ENCODE peak calls at places on chromosome 18, in six cellular contexts. One of them, this sample, is unnamed.

GRCh38 chr18:49812321-49813070 is 837 bp downstream of the ACAA2 start:
- DNase-seq in astrocyte of the cerebellum: no peak
- DNase-seq in uterus: no peak
- DNase-seq in astrocyte of the spinal cord: peak; percentile 48
- DNase-seq in tibial artery: no peak
- DNase-seq in AG04449: no peak
- DNase-seq in this sample: no peak

GRCh38 chr18:79530821-79531220 is 135.1 kb downstream of the NFATC1 start:
- DNase-seq in tibial artery: peak; percentile 16
- DNase-seq in AG04449: no peak
- DNase-seq in uterus: peak; percentile 6
- DNase-seq in astrocyte of the spinal cord: no peak
- DNase-seq in astrocyte of the cerebellum: no peak
- DNase-seq in this sample: no peak

GRCh38 chr18:14969507-14969906 is 221.5 kb downstream of the ANKRD30B start:
- DNase-seq in uterus: no peak
- DNase-seq in AG04449: no peak
- DNase-seq in astrocyte of the spinal cord: peak; percentile 18
- DNase-seq in astrocyte of the cerebellum: no peak
- DNase-seq in tibial artery: no peak
- DNase-seq in this sample: no peak

GRCh38 chr18:48888681-48889080 is 62.1 kb downstream of the SMAD7 start:
- DNase-seq in AG04449: no peak
- DNase-seq in tibial artery: no peak
- DNase-seq in astrocyte of the cerebellum: no peak
- DNase-seq in uterus: no peak
- DNase-seq in astrocyte of the spinal cord: no peak
- DNase-seq in this sample: no peak

GRCh38 chr18:60910534-60910933 is 422.7 kb upstream of the CDH20 start:
- DNase-seq in AG04449: no peak
- DNase-seq in astrocyte of the spinal cord: peak; percentile 71
- DNase-seq in astrocyte of the cerebellum: peak; percentile 72
- DNase-seq in tibial artery: no peak
- DNase-seq in uterus: no peak
- DNase-seq in this sample: no peak

GRCh38 chr18:48412339-48412929 is 3.3 kb upstream of the ZBTB7C start:
- DNase-seq in uterus: no peak
- DNase-seq in astrocyte of the cerebellum: no peak
- DNase-seq in astrocyte of the spinal cord: no peak
- DNase-seq in tibial artery: no peak
- DNase-seq in AG04449: no peak
- DNase-seq in this sample: peak; percentile 13

GRCh38 chr18:11937874-11938478 is 29.9 kb upstream of the MPPE1 start:
- DNase-seq in AG04449: no peak
- DNase-seq in astrocyte of the spinal cord: peak; percentile 72
- DNase-seq in uterus: peak; percentile 73
- DNase-seq in astrocyte of the cerebellum: peak; percentile 49
- DNase-seq in tibial artery: peak; percentile 79
- DNase-seq in this sample: peak; percentile 25

GRCh38 chr18:30106356-30106755 is 936.2 kb downstream of the DSC3 start:
- DNase-seq in uterus: no peak
- DNase-seq in AG04449: no peak
- DNase-seq in astrocyte of the spinal cord: peak; percentile 9
- DNase-seq in tibial artery: no peak
- DNase-seq in astrocyte of the cerebellum: peak; percentile 11
- DNase-seq in this sample: no peak

GRCh38 chr18:66734451-66734850 is 130.6 kb upstream of the CDH19 start:
- DNase-seq in AG04449: no peak
- DNase-seq in astrocyte of the spinal cord: peak; percentile 5
- DNase-seq in astrocyte of the cerebellum: no peak
- DNase-seq in uterus: no peak
- DNase-seq in tibial artery: no peak
- DNase-seq in this sample: no peak

GRCh38 chr18:61400016-61400630 is 66.9 kb downstream of the CDH20 start:
- DNase-seq in uterus: no peak
- DNase-seq in AG04449: no peak
- DNase-seq in astrocyte of the cerebellum: no peak
- DNase-seq in tibial artery: no peak
- DNase-seq in astrocyte of the spinal cord: peak; percentile 7
- DNase-seq in this sample: no peak

GRCh38 chr18:25535495-25535894 is 183.5 kb upstream of the ZNF521 start:
- DNase-seq in astrocyte of the spinal cord: no peak
- DNase-seq in AG04449: no peak
- DNase-seq in tibial artery: no peak
- DNase-seq in uterus: no peak
- DNase-seq in astrocyte of the cerebellum: no peak
- DNase-seq in this sample: no peak

GRCh38 chr18:67599277-67599676 is 82.8 kb upstream of the DSEL start:
- DNase-seq in AG04449: no peak
- DNase-seq in uterus: no peak
- DNase-seq in astrocyte of the cerebellum: peak; percentile 11
- DNase-seq in tibial artery: no peak
- DNase-seq in astrocyte of the spinal cord: peak; percentile 43
- DNase-seq in this sample: no peak

GRCh38 chr18:77067315-77068061 is 65.1 kb downstream of the MBP start:
- DNase-seq in astrocyte of the spinal cord: peak; percentile 96
- DNase-seq in uterus: peak; percentile 66
- DNase-seq in tibial artery: peak; percentile 81
- DNase-seq in astrocyte of the cerebellum: peak; percentile 76
- DNase-seq in AG04449: no peak
- DNase-seq in this sample: no peak
- TF ChIP-seq CTCF in astrocyte of the spinal cord: peak; percentile 7
- TF ChIP-seq CTCF in uterus: no peak
- TF ChIP-seq CTCF in tibial artery: no peak
- TF ChIP-seq CTCF in astrocyte of the cerebellum: peak; percentile 30
- TF ChIP-seq CTCF in AG04449: no peak
- TF ChIP-seq CTCF in this sample: no peak

GRCh38 chr18:46333371-46334199 is 229.4 kb downstream of the HAUS1 start:
- DNase-seq in astrocyte of the spinal cord: no peak
- DNase-seq in tibial artery: no peak
- DNase-seq in AG04449: no peak
- DNase-seq in astrocyte of the cerebellum: no peak
- DNase-seq in uterus: no peak
- DNase-seq in this sample: no peak
- H3K4me3 ChIP-seq in astrocyte of the spinal cord: peak overlapping the region; percentile 25
- H3K4me3 ChIP-seq in tibial artery: peak overlapping the region; percentile 40
- H3K4me3 ChIP-seq in AG04449: peak overlapping the region; percentile 36
- H3K4me3 ChIP-seq in astrocyte of the cerebellum: peak overlapping the region; percentile 52
- H3K4me3 ChIP-seq in uterus: no peak overlapping the region
- H3K4me3 ChIP-seq in this sample: no peak overlapping the region

GRCh38 chr18:9704233-9705118 is 3.6 kb upstream of the RAB31 start:
- DNase-seq in astrocyte of the spinal cord: no peak
- DNase-seq in astrocyte of the cerebellum: no peak
- DNase-seq in AG04449: no peak
- DNase-seq in uterus: no peak
- DNase-seq in tibial artery: no peak
- DNase-seq in this sample: no peak

GRCh38 chr18:9708057-9708881 is at the start of gene RAB31:
- DNase-seq in AG04449: no peak
- DNase-seq in tibial artery: peak; percentile 81
- DNase-seq in astrocyte of the cerebellum: no peak
- DNase-seq in uterus: peak; percentile 89
- DNase-seq in astrocyte of the spinal cord: peak; percentile 77
- DNase-seq in this sample: no peak

GRCh38 chr18:9705183-9705864 is 2.8 kb upstream of the RAB31 start:
- DNase-seq in astrocyte of the cerebellum: no peak
- DNase-seq in uterus: no peak
- DNase-seq in tibial artery: no peak
- DNase-seq in AG04449: no peak
- DNase-seq in astrocyte of the spinal cord: peak; percentile 37
- DNase-seq in this sample: no peak

GRCh38 chr18:9707381-9708056 is 582 bp upstream of the RAB31 start:
- DNase-seq in uterus: peak; percentile 45
- DNase-seq in tibial artery: no peak
- DNase-seq in AG04449: no peak
- DNase-seq in astrocyte of the spinal cord: peak; percentile 55
- DNase-seq in astrocyte of the cerebellum: no peak
- DNase-seq in this sample: no peak

GRCh38 chr18:9706081-9706935 is 1.8 kb upstream of the RAB31 start:
- DNase-seq in astrocyte of the spinal cord: no peak
- DNase-seq in astrocyte of the cerebellum: no peak
- DNase-seq in tibial artery: no peak
- DNase-seq in AG04449: no peak
- DNase-seq in uterus: no peak
- DNase-seq in this sample: no peak
- TF ChIP-seq CTCF in astrocyte of the spinal cord: no peak
- TF ChIP-seq CTCF in astrocyte of the cerebellum: no peak
- TF ChIP-seq CTCF in tibial artery: no peak
- TF ChIP-seq CTCF in AG04449: no peak
- TF ChIP-seq CTCF in uterus: no peak
- TF ChIP-seq CTCF in this sample: no peak

GRCh38 chr18:35253655-35254287 is 12.9 kb downstream of the ZNF397 start:
- DNase-seq in AG04449: no peak
- DNase-seq in astrocyte of the cerebellum: no peak
- DNase-seq in tibial artery: no peak
- DNase-seq in uterus: no peak
- DNase-seq in astrocyte of the spinal cord: no peak
- DNase-seq in this sample: no peak
- H3K4me3 ChIP-seq in AG04449: no peak overlapping the region
- H3K4me3 ChIP-seq in astrocyte of the cerebellum: no peak overlapping the region
- H3K4me3 ChIP-seq in tibial artery: no peak overlapping the region
- H3K4me3 ChIP-seq in uterus: no peak overlapping the region
- H3K4me3 ChIP-seq in astrocyte of the spinal cord: no peak overlapping the region
- H3K4me3 ChIP-seq in this sample: no peak overlapping the region

This sample was measured in GM12864.